ENCODE peak calls at places on chromosomes 11 and 22, in five cellular contexts. S, O, W, X and B are unnamed samples.
A peak's percentile ranks its signal among the peaks of the same experiment; 100 is the strongest.

GRCh38 chr11:43925932-43926505 is 16.4 kb upstream of the C11orf96 start:
- DNase-seq in S (no peak), O (no peak), W (no peak), X (no peak), B (no peak)

GRCh38 chr22:35037089-35037488 is 28.9 kb upstream of the ISX start:
- DNase-seq in S (peak; percentile 9), O (no peak), W (no peak), X (peak; percentile 7), B (peak; percentile 10)

GRCh38 chr11:23732026-23732425 is 764.8 kb upstream of the LUZP2 start:
- DNase-seq in S (no peak), O (no peak), W (no peak), X (no peak), B (no peak)

GRCh38 chr11:96123301-96123700 is 199.4 kb upstream of the MTMR2 start:
- DNase-seq in S (no peak), O (peak; percentile 7), W (no peak), X (no peak), B (peak; percentile 38)

GRCh38 chr11:63961608-63962412 is 12.6 kb upstream of the COX8A start:
- DNase-seq in S (no peak), O (peak; percentile 78), W (no peak), X (peak; percentile 80), B (peak; percentile 89)

GRCh38 chr11:70415176-70415575 is 16.8 kb downstream of the CTTN start:
- DNase-seq in S (no peak), O (no peak), W (peak; percentile 68), X (no peak), B (no peak)

GRCh38 chr22:22893891-22894739 is 6.5 kb downstream of the IGLL5 start:
- DNase-seq in S (no peak), O (no peak), W (no peak), X (peak; percentile 60), B (peak; percentile 11)

GRCh38 chr22:34847072-34847471 is 218.9 kb upstream of the ISX start:
- DNase-seq in S (no peak), O (no peak), W (no peak), X (no peak), B (no peak)

GRCh38 chr22:29457730-29458129 is 19.3 kb downstream of the RFPL1 start:
- DNase-seq in S (peak; percentile 19), O (peak; percentile 31), W (peak; percentile 71), X (peak; percentile 69), B (peak; percentile 16)

GRCh38 chr22:36546092-36546804 is 17.3 kb upstream of the EIF3D start:
- DNase-seq in S (peak; percentile 41), O (peak; percentile 34), W (no peak), X (peak; percentile 79), B (peak; percentile 51)

GRCh38 chr11:12777208-12777874 is 103.1 kb downstream of the TEAD1 start:
- DNase-seq in S (no peak), O (no peak), W (no peak), X (no peak), B (no peak)

GRCh38 chr11:16632295-16633200 is 105.9 kb upstream of the C11orf58 start:
- DNase-seq in S (no peak), O (peak; percentile 9), W (no peak), X (no peak), B (no peak)

GRCh38 chr11:3227568-3228444 is 4.4 kb downstream of the MRGPRE start:
- DNase-seq in S (no peak), O (no peak), W (no peak), X (no peak), B (no peak)

GRCh38 chr22:30943368-30943767 is 25.2 kb downstream of the MORC2 start:
- DNase-seq in S (no peak), O (peak; percentile 78), W (no peak), X (no peak), B (peak; percentile 27)

GRCh38 chr11:70226967-70227366 is 23.9 kb downstream of the FADD start:
- DNase-seq in S (no peak), O (no peak), W (no peak), X (peak; percentile 75), B (no peak)

GRCh38 chr11:34680206-34680605 is 59.3 kb downstream of the EHF start:
- DNase-seq in S (no peak), O (no peak), W (peak; percentile 10), X (no peak), B (no peak)

GRCh38 chr11:33633251-33634003 is 67.2 kb downstream of the C11orf91 start:
- DNase-seq in S (no peak), O (no peak), W (peak; percentile 45), X (no peak), B (no peak)

GRCh38 chr22:37496651-37497599 is 10.7 kb upstream of the MFNG start:
- DNase-seq in S (no peak), O (no peak), W (peak; percentile 78), X (no peak), B (no peak)

GRCh38 chr11:76638267-76639197 is 32.0 kb downstream of the LRRC32 start:
- DNase-seq in S (no peak), O (no peak), W (no peak), X (no peak), B (no peak)

GRCh38 chr11:86176165-86176884 is 68.2 kb upstream of the EED start:
- DNase-seq in S (no peak), O (no peak), W (no peak), X (peak; percentile 74), B (no peak)

GRCh38 chr11:78310500-78310909 is 107.1 kb downstream of the GAB2 start:
- DNase-seq in S (no peak), O (no peak), W (no peak), X (no peak), B (peak; percentile 72)

GRCh38 chr11:36577859-36578258 is 10.1 kb downstream of the RAG1 start:
- DNase-seq in S (no peak), O (no peak), W (peak; percentile 25), X (no peak), B (no peak)

GRCh38 chr11:59766542-59766941 is 11.4 kb downstream of the STX3 start:
- DNase-seq in S (no peak), O (no peak), W (no peak), X (peak; percentile 34), B (no peak)

GRCh38 chr11:69375316-69376154 is 81.6 kb downstream of the MYEOV start:
- DNase-seq in S (no peak), O (no peak), W (no peak), X (no peak), B (no peak)

GRCh38 chr11:77580712-77581337 is 8.9 kb upstream of the AQP11 start:
- DNase-seq in S (no peak), O (peak; percentile 41), W (no peak), X (no peak), B (peak; percentile 45)

GRCh38 chr11:32897103-32897502 is 4.5 kb downstream of the QSER1 start:
- DNase-seq in S (no peak), O (no peak), W (no peak), X (no peak), B (no peak)

GRCh38 chr11:35084817-35085424 is 54.0 kb upstream of the CD44 start:
- DNase-seq in S (no peak), O (no peak), W (no peak), X (no peak), B (no peak)

GRCh38 chr11:114219559-114220349 is 76.4 kb upstream of the NNMT start:
- DNase-seq in S (no peak), O (no peak), W (no peak), X (peak; percentile 62), B (no peak)

GRCh38 chr11:119223856-119224255 is 17.7 kb downstream of the CBL start:
- DNase-seq in S (no peak), O (no peak), W (no peak), X (no peak), B (no peak)

GRCh38 chr22:44304354-44304753 is 8.4 kb downstream of the SHISAL1 start:
- DNase-seq in S (no peak), O (no peak), W (peak; percentile 35), X (no peak), B (no peak)

GRCh38 chr11:1278766-1279673 is 30.4 kb downstream of the TOLLIP start:
- DNase-seq in S (no peak), O (no peak), W (no peak), X (no peak), B (no peak)

GRCh38 chr11:2521681-2522630 is 77.1 kb downstream of the KCNQ1 start:
- DNase-seq in S (no peak), O (no peak), W (no peak), X (no peak), B (peak; percentile 2)

GRCh38 chr22:45211435-45211834 is 29.3 kb downstream of the KIAA0930 start:
- DNase-seq in S (no peak), O (no peak), W (no peak), X (no peak), B (no peak)